ENCODE peak calls at places on chromosome 14, in five cellular contexts. One of them, this sample, is unnamed.

GRCh38 chr14:91394105-91395081 is 23.2 kb downstream of the CCDC88C start:
- DNase-seq in Caco-2: no peak
- DNase-seq in HCT116: no peak
- DNase-seq in fibroblast of lung: no peak
- DNase-seq in heart right ventricle: no peak
- DNase-seq in this sample: no peak

GRCh38 chr14:23561873-23562821 is 5.4 kb downstream of the AP1G2 start:
- DNase-seq in Caco-2: no peak
- DNase-seq in HCT116: no peak
- DNase-seq in fibroblast of lung: peak; percentile 37
- DNase-seq in heart right ventricle: no peak
- DNase-seq in this sample: no peak

GRCh38 chr14:102525213-102526143 is 15.9 kb upstream of the ANKRD9 start:
- DNase-seq in Caco-2: no peak
- DNase-seq in HCT116: peak; percentile 39
- DNase-seq in fibroblast of lung: peak; percentile 76
- DNase-seq in heart right ventricle: no peak
- DNase-seq in this sample: no peak

GRCh38 chr14:69891422-69891821 is 12.2 kb downstream of the SMOC1 start:
- DNase-seq in Caco-2: no peak
- DNase-seq in HCT116: no peak
- DNase-seq in fibroblast of lung: no peak
- DNase-seq in heart right ventricle: no peak
- DNase-seq in this sample: no peak

GRCh38 chr14:92783813-92784431 is 10.2 kb upstream of the GOLGA5 start:
- DNase-seq in Caco-2: no peak
- DNase-seq in HCT116: peak; percentile 62
- DNase-seq in fibroblast of lung: peak; percentile 82
- DNase-seq in heart right ventricle: peak; percentile 44
- DNase-seq in this sample: peak; percentile 29

GRCh38 chr14:101851716-101852395 is 90.3 kb downstream of the PPP2R5C start:
- DNase-seq in Caco-2: no peak
- DNase-seq in HCT116: no peak
- DNase-seq in fibroblast of lung: no peak
- DNase-seq in heart right ventricle: no peak
- DNase-seq in this sample: no peak

GRCh38 chr14:45716506-45716905 is 463.5 kb upstream of the MIS18BP1 start:
- DNase-seq in Caco-2: no peak
- DNase-seq in HCT116: no peak
- DNase-seq in fibroblast of lung: no peak
- DNase-seq in heart right ventricle: no peak
- DNase-seq in this sample: peak; percentile 59

GRCh38 chr14:74441113-74441512 is 15.1 kb upstream of the SYNDIG1L start:
- DNase-seq in Caco-2: no peak
- DNase-seq in HCT116: no peak
- DNase-seq in fibroblast of lung: no peak
- DNase-seq in heart right ventricle: no peak
- DNase-seq in this sample: no peak

GRCh38 chr14:100010679-100011078 is 54.5 kb upstream of the EVL start:
- DNase-seq in Caco-2: no peak
- DNase-seq in HCT116: no peak
- DNase-seq in fibroblast of lung: no peak
- DNase-seq in heart right ventricle: no peak
- DNase-seq in this sample: no peak

GRCh38 chr14:93970967-93971634 is 5.3 kb downstream of the ASB2 start:
- DNase-seq in Caco-2: no peak
- DNase-seq in HCT116: no peak
- DNase-seq in fibroblast of lung: no peak
- DNase-seq in heart right ventricle: no peak
- DNase-seq in this sample: no peak

GRCh38 chr14:24542346-24542936 is 33.6 kb downstream of the CTSG start:
- DNase-seq in Caco-2: no peak
- DNase-seq in HCT116: no peak
- DNase-seq in fibroblast of lung: peak; percentile 1
- DNase-seq in heart right ventricle: no peak
- DNase-seq in this sample: no peak

GRCh38 chr14:105364100-105364708 is 34.1 kb upstream of the TEX22 start:
- DNase-seq in Caco-2: no peak
- DNase-seq in HCT116: no peak
- DNase-seq in fibroblast of lung: peak; percentile 39
- DNase-seq in heart right ventricle: no peak
- DNase-seq in this sample: peak; percentile 67

GRCh38 chr14:65333926-65334687 is 78.4 kb upstream of the FUT8 start:
- DNase-seq in Caco-2: peak; percentile 78
- DNase-seq in HCT116: no peak
- DNase-seq in fibroblast of lung: peak; percentile 79
- DNase-seq in heart right ventricle: no peak
- DNase-seq in this sample: no peak

GRCh38 chr14:67738740-67739504 is 37.2 kb downstream of the RDH12 start:
- DNase-seq in Caco-2: peak; percentile 49
- DNase-seq in HCT116: peak; percentile 19
- DNase-seq in fibroblast of lung: peak; percentile 97
- DNase-seq in heart right ventricle: peak; percentile 75
- DNase-seq in this sample: peak; percentile 69

GRCh38 chr14:74459289-74459946 is 33.4 kb upstream of the SYNDIG1L start:
- DNase-seq in Caco-2: no peak
- DNase-seq in HCT116: no peak
- DNase-seq in fibroblast of lung: peak; percentile 51
- DNase-seq in heart right ventricle: no peak
- DNase-seq in this sample: peak; percentile 67

GRCh38 chr14:32468955-32469354 is 139.9 kb downstream of the AKAP6 start:
- DNase-seq in Caco-2: no peak
- DNase-seq in HCT116: no peak
- DNase-seq in fibroblast of lung: peak; percentile 84
- DNase-seq in heart right ventricle: no peak
- DNase-seq in this sample: no peak

GRCh38 chr14:32020882-32021281 is 56.2 kb upstream of the ARHGAP5 start:
- DNase-seq in Caco-2: peak; percentile 53
- DNase-seq in HCT116: no peak
- DNase-seq in fibroblast of lung: no peak
- DNase-seq in heart right ventricle: no peak
- DNase-seq in this sample: no peak

GRCh38 chr14:76664790-76665189 is 96.5 kb upstream of the VASH1 start:
- DNase-seq in Caco-2: no peak
- DNase-seq in HCT116: no peak
- DNase-seq in fibroblast of lung: no peak
- DNase-seq in heart right ventricle: no peak
- DNase-seq in this sample: no peak

GRCh38 chr14:59461891-59462290 is 3.3 kb downstream of the GPR135 start:
- DNase-seq in Caco-2: no peak
- DNase-seq in HCT116: no peak
- DNase-seq in fibroblast of lung: no peak
- DNase-seq in heart right ventricle: no peak
- DNase-seq in this sample: no peak

GRCh38 chr14:50766338-50766886 is 64.5 kb downstream of the NIN start:
- DNase-seq in Caco-2: no peak
- DNase-seq in HCT116: no peak
- DNase-seq in fibroblast of lung: peak; percentile 69
- DNase-seq in heart right ventricle: no peak
- DNase-seq in this sample: no peak

GRCh38 chr14:68392393-68393085 is 400.3 kb downstream of the ZFP36L1 start:
- DNase-seq in Caco-2: no peak
- DNase-seq in HCT116: no peak
- DNase-seq in fibroblast of lung: peak; percentile 60
- DNase-seq in heart right ventricle: peak; percentile 50
- DNase-seq in this sample: no peak

GRCh38 chr14:101707285-101707842 is 54.1 kb upstream of the PPP2R5C start:
- DNase-seq in Caco-2: peak; percentile 50
- DNase-seq in HCT116: peak; percentile 70
- DNase-seq in fibroblast of lung: peak; percentile 90
- DNase-seq in heart right ventricle: peak; percentile 79
- DNase-seq in this sample: peak; percentile 62

GRCh38 chr14:22572562-22573058 is 16.4 kb downstream of the DAD1 start:
- DNase-seq in Caco-2: peak; percentile 52
- DNase-seq in HCT116: no peak
- DNase-seq in fibroblast of lung: peak; percentile 66
- DNase-seq in heart right ventricle: no peak
- DNase-seq in this sample: no peak

DNA sequence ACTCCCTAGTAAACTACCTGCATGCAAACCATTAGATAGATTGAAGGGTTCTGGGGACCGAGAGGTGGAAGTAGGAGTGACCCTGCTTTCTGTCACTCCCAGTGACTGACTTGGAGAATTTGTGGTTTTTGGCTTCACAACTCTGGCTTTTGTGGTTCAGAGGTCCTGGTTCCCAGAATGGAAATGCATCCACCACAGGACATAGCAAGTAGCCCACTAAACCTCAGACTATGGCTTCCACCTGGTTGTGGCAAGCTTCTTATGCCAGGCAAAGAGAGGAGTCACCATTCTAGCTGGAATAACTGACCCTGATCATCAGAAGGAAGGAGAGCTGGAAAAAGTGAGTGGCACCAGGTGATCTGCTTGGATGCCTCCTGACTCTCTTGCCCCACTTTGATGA is 162.4 kb upstream of the TMEM260 start:
- DNase-seq in Caco-2: no peak
- DNase-seq in HCT116: no peak
- DNase-seq in fibroblast of lung: no peak
- DNase-seq in heart right ventricle: no peak
- DNase-seq in this sample: no peak
- TF ChIP-seq CTCF in Caco-2: no peak
- TF ChIP-seq CTCF in HCT116: no peak
- TF ChIP-seq CTCF in fibroblast of lung: no peak
- TF ChIP-seq CTCF in heart right ventricle: no peak
- TF ChIP-seq CTCF in this sample: no peak

GRCh38 chr14:44372807-44373497 is 134.1 kb downstream of the FSCB start:
- DNase-seq in Caco-2: no peak
- DNase-seq in HCT116: no peak
- DNase-seq in fibroblast of lung: no peak
- DNase-seq in heart right ventricle: no peak
- DNase-seq in this sample: no peak
- H3K9me3 ChIP-seq in Caco-2: peaks cover 8% of the 10 kb centered on the region
- H3K9me3 ChIP-seq in HCT116: peaks cover 11% of the 10 kb centered on the region
- H3K9me3 ChIP-seq in fibroblast of lung: no peaks in the 10 kb centered on the region
- H3K9me3 ChIP-seq in heart right ventricle: peaks cover 5% of the 10 kb centered on the region
- H3K9me3 ChIP-seq in this sample: no peaks in the 10 kb centered on the region

GRCh38 chr14:95538801-95539509 is 4.1 kb downstream of the GLRX5 start:
- DNase-seq in Caco-2: no peak
- DNase-seq in HCT116: no peak
- DNase-seq in fibroblast of lung: no peak
- DNase-seq in heart right ventricle: no peak
- DNase-seq in this sample: no peak
- H3K4me3 ChIP-seq in Caco-2: no peak overlapping the region
- H3K4me3 ChIP-seq in HCT116: no peak overlapping the region
- H3K4me3 ChIP-seq in fibroblast of lung: no peak overlapping the region
- H3K4me3 ChIP-seq in heart right ventricle: no peak overlapping the region
- H3K4me3 ChIP-seq in this sample: no peak overlapping the region

GRCh38 chr14:40417777-40418401 is 985.7 kb upstream of the FBXO33 start:
- DNase-seq in Caco-2: peak; percentile 50
- DNase-seq in HCT116: peak; percentile 29
- DNase-seq in fibroblast of lung: no peak
- DNase-seq in heart right ventricle: no peak
- DNase-seq in this sample: peak; percentile 19
- TF ChIP-seq CTCF in Caco-2: peak; percentile 66
- TF ChIP-seq CTCF in HCT116: peak; percentile 89
- TF ChIP-seq CTCF in fibroblast of lung: no peak
- TF ChIP-seq CTCF in heart right ventricle: peak; percentile 61
- TF ChIP-seq CTCF in this sample: peak; percentile 62

GRCh38 chr14:26820101-26820500 is 222.3 kb upstream of the NOVA1 start:
- DNase-seq in Caco-2: no peak
- DNase-seq in HCT116: no peak
- DNase-seq in fibroblast of lung: peak; percentile 58
- DNase-seq in heart right ventricle: no peak
- DNase-seq in this sample: no peak
- H3K9me3 ChIP-seq in Caco-2: no peaks in the 10 kb centered on the region
- H3K9me3 ChIP-seq in HCT116: peaks cover 18% of the 10 kb centered on the region
- H3K9me3 ChIP-seq in fibroblast of lung: no peaks in the 10 kb centered on the region
- H3K9me3 ChIP-seq in heart right ventricle: no peaks in the 10 kb centered on the region
- H3K9me3 ChIP-seq in this sample: no peaks in the 10 kb centered on the region

GRCh38 chr14:71554959-71555612 is 377.1 kb upstream of the RGS6 start:
- DNase-seq in Caco-2: no peak
- DNase-seq in HCT116: no peak
- DNase-seq in fibroblast of lung: no peak
- DNase-seq in heart right ventricle: no peak
- DNase-seq in this sample: no peak
- H3K4me3 ChIP-seq in Caco-2: no peak overlapping the region
- H3K4me3 ChIP-seq in HCT116: no peak overlapping the region
- H3K4me3 ChIP-seq in fibroblast of lung: no peak overlapping the region
- H3K4me3 ChIP-seq in heart right ventricle: no peak overlapping the region
- H3K4me3 ChIP-seq in this sample: no peak overlapping the region

GRCh38 chr14:26454105-26454504 is 143.7 kb downstream of the NOVA1 start:
- DNase-seq in Caco-2: no peak
- DNase-seq in HCT116: no peak
- DNase-seq in fibroblast of lung: no peak
- DNase-seq in heart right ventricle: no peak
- DNase-seq in this sample: no peak

GRCh38 chr14:26444745-26445144 is 153.1 kb downstream of the NOVA1 start:
- DNase-seq in Caco-2: no peak
- DNase-seq in HCT116: no peak
- DNase-seq in fibroblast of lung: peak; percentile 32
- DNase-seq in heart right ventricle: no peak
- DNase-seq in this sample: no peak

GRCh38 chr14:26448181-26448855 is 149.5 kb downstream of the NOVA1 start:
- DNase-seq in Caco-2: no peak
- DNase-seq in HCT116: no peak
- DNase-seq in fibroblast of lung: no peak
- DNase-seq in heart right ventricle: no peak
- DNase-seq in this sample: no peak
- TF ChIP-seq CTCF in Caco-2: no peak
- TF ChIP-seq CTCF in HCT116: no peak
- TF ChIP-seq CTCF in fibroblast of lung: no peak
- TF ChIP-seq CTCF in heart right ventricle: no peak
- TF ChIP-seq CTCF in this sample: no peak

This sample was measured in BE2C.